ENCODE peak calls at places on chromosomes 11 and 22, in six cellular contexts. One of them, this sample, is unnamed.

GRCh38 chr11:117146521-117146920 is 2.4 kb downstream of the PAFAH1B2 start:
- DNase-seq in gastrocnemius medialis: no peak
- DNase-seq in IMR-90: peak; percentile 53
- DNase-seq in HCT116: no peak
- DNase-seq in naive thymus-derived CD4-positive, alpha-beta T cell: no peak
- DNase-seq in effector memory CD4-positive, alpha-beta T cell: no peak
- DNase-seq in this sample: no peak

GRCh38 chr11:115430345-115430744 is 73.9 kb downstream of the CADM1 start:
- DNase-seq in gastrocnemius medialis: no peak
- DNase-seq in IMR-90: no peak
- DNase-seq in HCT116: no peak
- DNase-seq in naive thymus-derived CD4-positive, alpha-beta T cell: no peak
- DNase-seq in effector memory CD4-positive, alpha-beta T cell: no peak
- DNase-seq in this sample: no peak

GRCh38 chr11:749731-750130 is 2.5 kb downstream of the TALDO1 start:
- DNase-seq in gastrocnemius medialis: no peak
- DNase-seq in IMR-90: no peak
- DNase-seq in HCT116: no peak
- DNase-seq in naive thymus-derived CD4-positive, alpha-beta T cell: no peak
- DNase-seq in effector memory CD4-positive, alpha-beta T cell: no peak
- DNase-seq in this sample: peak; percentile 69

GRCh38 chr11:1017269-1018005 is 19.1 kb downstream of the MUC6 start:
- DNase-seq in gastrocnemius medialis: no peak
- DNase-seq in IMR-90: no peak
- DNase-seq in HCT116: no peak
- DNase-seq in naive thymus-derived CD4-positive, alpha-beta T cell: no peak
- DNase-seq in effector memory CD4-positive, alpha-beta T cell: no peak
- DNase-seq in this sample: no peak

GRCh38 chr11:103610435-103610834 is 426.0 kb upstream of the DDI1 start:
- DNase-seq in gastrocnemius medialis: no peak
- DNase-seq in IMR-90: no peak
- DNase-seq in HCT116: no peak
- DNase-seq in naive thymus-derived CD4-positive, alpha-beta T cell: no peak
- DNase-seq in effector memory CD4-positive, alpha-beta T cell: no peak
- DNase-seq in this sample: no peak

GRCh38 chr11:134949716-134950115 is 537.7 kb upstream of the B3GAT1 start:
- DNase-seq in gastrocnemius medialis: no peak
- DNase-seq in IMR-90: peak; percentile 26
- DNase-seq in HCT116: no peak
- DNase-seq in naive thymus-derived CD4-positive, alpha-beta T cell: no peak
- DNase-seq in effector memory CD4-positive, alpha-beta T cell: no peak
- DNase-seq in this sample: no peak

GRCh38 chr11:132424433-132424832 is 1054.0 kb downstream of the NTM start:
- DNase-seq in gastrocnemius medialis: no peak
- DNase-seq in IMR-90: no peak
- DNase-seq in HCT116: no peak
- DNase-seq in naive thymus-derived CD4-positive, alpha-beta T cell: no peak
- DNase-seq in effector memory CD4-positive, alpha-beta T cell: no peak
- DNase-seq in this sample: no peak

GRCh38 chr22:25903294-25903693 is 161.3 kb downstream of the MYO18B start:
- DNase-seq in gastrocnemius medialis: no peak
- DNase-seq in IMR-90: no peak
- DNase-seq in HCT116: peak; percentile 7
- DNase-seq in naive thymus-derived CD4-positive, alpha-beta T cell: no peak
- DNase-seq in effector memory CD4-positive, alpha-beta T cell: no peak
- DNase-seq in this sample: no peak

GRCh38 chr11:72773291-72773690 is 20.6 kb downstream of the STARD10 start:
- DNase-seq in gastrocnemius medialis: peak; percentile 78
- DNase-seq in IMR-90: peak; percentile 93
- DNase-seq in HCT116: no peak
- DNase-seq in naive thymus-derived CD4-positive, alpha-beta T cell: no peak
- DNase-seq in effector memory CD4-positive, alpha-beta T cell: no peak
- DNase-seq in this sample: no peak

GRCh38 chr11:108958446-108959123 is 293.7 kb downstream of the DDX10 start:
- DNase-seq in gastrocnemius medialis: no peak
- DNase-seq in IMR-90: peak; percentile 82
- DNase-seq in HCT116: no peak
- DNase-seq in naive thymus-derived CD4-positive, alpha-beta T cell: no peak
- DNase-seq in effector memory CD4-positive, alpha-beta T cell: no peak
- DNase-seq in this sample: no peak

GRCh38 chr11:64620286-64620962 is 29.4 kb downstream of the SLC22A12 start:
- DNase-seq in gastrocnemius medialis: no peak
- DNase-seq in IMR-90: no peak
- DNase-seq in HCT116: no peak
- DNase-seq in naive thymus-derived CD4-positive, alpha-beta T cell: no peak
- DNase-seq in effector memory CD4-positive, alpha-beta T cell: no peak
- DNase-seq in this sample: no peak

GRCh38 chr11:70577948-70578347 is 179.6 kb downstream of the CTTN start:
- DNase-seq in gastrocnemius medialis: no peak
- DNase-seq in IMR-90: no peak
- DNase-seq in HCT116: no peak
- DNase-seq in naive thymus-derived CD4-positive, alpha-beta T cell: no peak
- DNase-seq in effector memory CD4-positive, alpha-beta T cell: no peak
- DNase-seq in this sample: peak; percentile 48

GRCh38 chr11:133291672-133292265 is 240.5 kb downstream of the OPCML start:
- DNase-seq in gastrocnemius medialis: no peak
- DNase-seq in IMR-90: no peak
- DNase-seq in HCT116: no peak
- DNase-seq in naive thymus-derived CD4-positive, alpha-beta T cell: no peak
- DNase-seq in effector memory CD4-positive, alpha-beta T cell: no peak
- DNase-seq in this sample: no peak

GRCh38 chr11:67409261-67409666 is 5.4 kb downstream of the TBC1D10C start:
- DNase-seq in gastrocnemius medialis: no peak
- DNase-seq in IMR-90: no peak
- DNase-seq in HCT116: no peak
- DNase-seq in naive thymus-derived CD4-positive, alpha-beta T cell: peak; percentile 80
- DNase-seq in effector memory CD4-positive, alpha-beta T cell: peak; percentile 64
- DNase-seq in this sample: no peak

GRCh38 chr22:37967637-37968451 is 14.3 kb downstream of the POLR2F start:
- DNase-seq in gastrocnemius medialis: no peak
- DNase-seq in IMR-90: no peak
- DNase-seq in HCT116: no peak
- DNase-seq in naive thymus-derived CD4-positive, alpha-beta T cell: no peak
- DNase-seq in effector memory CD4-positive, alpha-beta T cell: no peak
- DNase-seq in this sample: no peak

GRCh38 chr11:18865951-18866350 is 73.3 kb downstream of the MRGPRX1 start:
- DNase-seq in gastrocnemius medialis: no peak
- DNase-seq in IMR-90: no peak
- DNase-seq in HCT116: no peak
- DNase-seq in naive thymus-derived CD4-positive, alpha-beta T cell: no peak
- DNase-seq in effector memory CD4-positive, alpha-beta T cell: no peak
- DNase-seq in this sample: no peak

GRCh38 chr11:59708537-59708936 is 5.1 kb downstream of the OR10V1 start:
- DNase-seq in gastrocnemius medialis: no peak
- DNase-seq in IMR-90: peak; percentile 24
- DNase-seq in HCT116: no peak
- DNase-seq in naive thymus-derived CD4-positive, alpha-beta T cell: no peak
- DNase-seq in effector memory CD4-positive, alpha-beta T cell: no peak
- DNase-seq in this sample: no peak

GRCh38 chr11:111448420-111448819 is 63.8 kb downstream of the BTG4 start:
- DNase-seq in gastrocnemius medialis: no peak
- DNase-seq in IMR-90: no peak
- DNase-seq in HCT116: no peak
- DNase-seq in naive thymus-derived CD4-positive, alpha-beta T cell: no peak
- DNase-seq in effector memory CD4-positive, alpha-beta T cell: no peak
- DNase-seq in this sample: no peak

GRCh38 chr11:1218788-1219445 is 3.9 kb upstream of the MUC5B start:
- DNase-seq in gastrocnemius medialis: no peak
- DNase-seq in IMR-90: no peak
- DNase-seq in HCT116: no peak
- DNase-seq in naive thymus-derived CD4-positive, alpha-beta T cell: no peak
- DNase-seq in effector memory CD4-positive, alpha-beta T cell: no peak
- DNase-seq in this sample: peak; percentile 60

GRCh38 chr11:127106142-127106541 is 105.6 kb upstream of the KIRREL3 start:
- DNase-seq in gastrocnemius medialis: no peak
- DNase-seq in IMR-90: peak; percentile 12
- DNase-seq in HCT116: no peak
- DNase-seq in naive thymus-derived CD4-positive, alpha-beta T cell: no peak
- DNase-seq in effector memory CD4-positive, alpha-beta T cell: no peak
- DNase-seq in this sample: no peak

GRCh38 chr11:11605181-11605580 is 16.6 kb downstream of the GALNT18 start:
- DNase-seq in gastrocnemius medialis: no peak
- DNase-seq in IMR-90: no peak
- DNase-seq in HCT116: no peak
- DNase-seq in naive thymus-derived CD4-positive, alpha-beta T cell: no peak
- DNase-seq in effector memory CD4-positive, alpha-beta T cell: no peak
- DNase-seq in this sample: no peak

GRCh38 chr22:26563022-26563421 is 26.9 kb downstream of the TPST2 start:
- DNase-seq in gastrocnemius medialis: no peak
- DNase-seq in IMR-90: no peak
- DNase-seq in HCT116: no peak
- DNase-seq in naive thymus-derived CD4-positive, alpha-beta T cell: no peak
- DNase-seq in effector memory CD4-positive, alpha-beta T cell: no peak
- DNase-seq in this sample: no peak

GRCh38 chr11:69870772-69871171 is 51.6 kb upstream of the FGF3 start:
- DNase-seq in gastrocnemius medialis: no peak
- DNase-seq in IMR-90: no peak
- DNase-seq in HCT116: no peak
- DNase-seq in naive thymus-derived CD4-positive, alpha-beta T cell: no peak
- DNase-seq in effector memory CD4-positive, alpha-beta T cell: no peak
- DNase-seq in this sample: no peak

DNA sequence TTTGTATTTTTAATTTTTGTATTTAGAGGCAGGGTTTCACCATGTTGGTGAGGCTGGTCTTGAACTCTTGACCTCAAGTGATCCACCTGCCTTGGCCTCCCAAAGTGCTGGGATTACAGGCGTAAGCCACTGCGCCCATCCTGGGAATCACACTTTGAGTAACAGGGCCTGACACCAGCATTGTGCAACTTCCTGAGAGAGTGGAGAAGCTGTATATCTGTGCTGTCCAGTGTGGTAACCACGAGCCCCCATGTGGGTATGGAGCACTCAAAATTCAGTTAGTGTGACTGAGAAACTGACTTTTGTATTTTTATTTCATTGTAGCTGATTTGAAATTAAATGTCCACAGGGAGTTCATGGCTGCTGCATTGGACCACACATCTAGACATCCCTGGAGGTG is 36.2 kb downstream of the MPPED1 start:
- DNase-seq in gastrocnemius medialis: no peak
- DNase-seq in IMR-90: no peak
- DNase-seq in HCT116: no peak
- DNase-seq in naive thymus-derived CD4-positive, alpha-beta T cell: no peak
- DNase-seq in effector memory CD4-positive, alpha-beta T cell: no peak
- DNase-seq in this sample: peak; percentile 15
- H3K4me1 ChIP-seq in gastrocnemius medialis: no peaks in the 10 kb centered on the region
- H3K4me1 ChIP-seq in IMR-90: no peaks in the 10 kb centered on the region
- H3K4me1 ChIP-seq in HCT116: no peaks in the 10 kb centered on the region
- H3K4me1 ChIP-seq in naive thymus-derived CD4-positive, alpha-beta T cell: no peaks in the 10 kb centered on the region
- H3K4me1 ChIP-seq in effector memory CD4-positive, alpha-beta T cell: no peaks in the 10 kb centered on the region
- H3K4me1 ChIP-seq in this sample: no peaks in the 10 kb centered on the region

GRCh38 chr11:83195649-83196048 is 2.1 kb downstream of the ANKRD42 start:
- DNase-seq in gastrocnemius medialis: no peak
- DNase-seq in IMR-90: no peak
- DNase-seq in HCT116: no peak
- DNase-seq in naive thymus-derived CD4-positive, alpha-beta T cell: no peak
- DNase-seq in effector memory CD4-positive, alpha-beta T cell: no peak
- DNase-seq in this sample: no peak
- H3K27ac ChIP-seq in gastrocnemius medialis: no peak overlapping the region
- H3K27ac ChIP-seq in IMR-90: no peak overlapping the region
- H3K27ac ChIP-seq in HCT116: no peak overlapping the region
- H3K27ac ChIP-seq in naive thymus-derived CD4-positive, alpha-beta T cell: no peak overlapping the region
- H3K27ac ChIP-seq in effector memory CD4-positive, alpha-beta T cell: no peak overlapping the region
- H3K27ac ChIP-seq in this sample: no peak overlapping the region

GRCh38 chr11:13010737-13011342 is 1.7 kb downstream of the RASSF10 start:
- DNase-seq in gastrocnemius medialis: no peak
- DNase-seq in IMR-90: no peak
- DNase-seq in HCT116: no peak
- DNase-seq in naive thymus-derived CD4-positive, alpha-beta T cell: no peak
- DNase-seq in effector memory CD4-positive, alpha-beta T cell: no peak
- DNase-seq in this sample: peak; percentile 69

GRCh38 chr11:13011366-13012036 is 2.4 kb downstream of the RASSF10 start:
- DNase-seq in gastrocnemius medialis: no peak
- DNase-seq in IMR-90: no peak
- DNase-seq in HCT116: no peak
- DNase-seq in naive thymus-derived CD4-positive, alpha-beta T cell: no peak
- DNase-seq in effector memory CD4-positive, alpha-beta T cell: no peak
- DNase-seq in this sample: no peak

GRCh38 chr11:13015753-13016152 is 6.6 kb downstream of the RASSF10 start:
- DNase-seq in gastrocnemius medialis: no peak
- DNase-seq in IMR-90: no peak
- DNase-seq in HCT116: no peak
- DNase-seq in naive thymus-derived CD4-positive, alpha-beta T cell: no peak
- DNase-seq in effector memory CD4-positive, alpha-beta T cell: no peak
- DNase-seq in this sample: no peak

GRCh38 chr11:13012037-13012693 is 3.0 kb downstream of the RASSF10 start:
- DNase-seq in gastrocnemius medialis: no peak
- DNase-seq in IMR-90: no peak
- DNase-seq in HCT116: no peak
- DNase-seq in naive thymus-derived CD4-positive, alpha-beta T cell: no peak
- DNase-seq in effector memory CD4-positive, alpha-beta T cell: no peak
- DNase-seq in this sample: no peak

DNA sequence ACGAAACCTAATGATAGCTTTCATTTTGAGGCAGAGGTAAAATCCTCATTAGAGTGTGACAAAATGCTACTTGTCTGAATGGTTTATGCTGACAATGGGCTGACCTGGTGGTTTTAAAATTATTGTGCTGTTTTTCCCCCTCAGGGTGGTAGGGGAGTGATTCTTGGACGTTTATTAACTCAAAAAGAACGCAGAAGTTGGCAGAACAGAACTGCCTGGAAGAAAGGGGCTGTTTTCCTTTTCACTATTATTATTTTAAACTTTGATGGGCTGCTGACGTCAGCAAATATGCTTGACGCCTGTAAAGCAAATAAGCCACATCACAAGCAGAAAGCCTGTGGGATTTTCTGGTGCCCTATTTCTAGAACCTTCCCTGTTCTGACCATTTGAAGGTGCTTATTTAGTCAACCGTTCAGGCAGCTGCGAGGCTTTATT is 4.0 kb downstream of the RASSF10 start:
- DNase-seq in gastrocnemius medialis: no peak
- DNase-seq in IMR-90: no peak
- DNase-seq in HCT116: no peak
- DNase-seq in naive thymus-derived CD4-positive, alpha-beta T cell: no peak
- DNase-seq in effector memory CD4-positive, alpha-beta T cell: no peak
- DNase-seq in this sample: no peak
- H3K27me3 ChIP-seq in gastrocnemius medialis: peaks cover 47% of the 10 kb centered on the region
- H3K27me3 ChIP-seq in IMR-90: peaks cover 70% of the 10 kb centered on the region
- H3K27me3 ChIP-seq in HCT116: no peaks in the 10 kb centered on the region
- H3K27me3 ChIP-seq in naive thymus-derived CD4-positive, alpha-beta T cell: peaks cover 10% of the 10 kb centered on the region
- H3K27me3 ChIP-seq in effector memory CD4-positive, alpha-beta T cell: peaks cover 17% of the 10 kb centered on the region
- H3K27me3 ChIP-seq in this sample: peaks cover 71% of the 10 kb centered on the region

GRCh38 chr11:95257596-95257995 is 26.6 kb upstream of the SESN3 start:
- DNase-seq in gastrocnemius medialis: no peak
- DNase-seq in IMR-90: no peak
- DNase-seq in HCT116: no peak
- DNase-seq in naive thymus-derived CD4-positive, alpha-beta T cell: no peak
- DNase-seq in effector memory CD4-positive, alpha-beta T cell: no peak
- DNase-seq in this sample: no peak

GRCh38 chr11:95256204-95256819 is 25.3 kb upstream of the SESN3 start:
- DNase-seq in gastrocnemius medialis: no peak
- DNase-seq in IMR-90: peak; percentile 3
- DNase-seq in HCT116: no peak
- DNase-seq in naive thymus-derived CD4-positive, alpha-beta T cell: peak; percentile 8
- DNase-seq in effector memory CD4-positive, alpha-beta T cell: no peak
- DNase-seq in this sample: no peak

GRCh38 chr11:95255523-95256165 is 24.6 kb upstream of the SESN3 start:
- DNase-seq in gastrocnemius medialis: no peak
- DNase-seq in IMR-90: no peak
- DNase-seq in HCT116: no peak
- DNase-seq in naive thymus-derived CD4-positive, alpha-beta T cell: no peak
- DNase-seq in effector memory CD4-positive, alpha-beta T cell: no peak
- DNase-seq in this sample: no peak

GRCh38 chr11:95248666-95249467 is 17.9 kb upstream of the SESN3 start:
- DNase-seq in gastrocnemius medialis: no peak
- DNase-seq in IMR-90: no peak
- DNase-seq in HCT116: no peak
- DNase-seq in naive thymus-derived CD4-positive, alpha-beta T cell: no peak
- DNase-seq in effector memory CD4-positive, alpha-beta T cell: no peak
- DNase-seq in this sample: no peak

GRCh38 chr11:95254139-95254704 is 23.2 kb upstream of the SESN3 start:
- DNase-seq in gastrocnemius medialis: peak; percentile 71
- DNase-seq in IMR-90: peak; percentile 87
- DNase-seq in HCT116: peak; percentile 64
- DNase-seq in naive thymus-derived CD4-positive, alpha-beta T cell: peak; percentile 84
- DNase-seq in effector memory CD4-positive, alpha-beta T cell: peak; percentile 66
- DNase-seq in this sample: peak; percentile 78
- H3K4me1 ChIP-seq in gastrocnemius medialis: no peaks in the 10 kb centered on the region
- H3K4me1 ChIP-seq in IMR-90: no peaks in the 10 kb centered on the region
- H3K4me1 ChIP-seq in HCT116: peaks cover 13% of the 10 kb centered on the region
- H3K4me1 ChIP-seq in naive thymus-derived CD4-positive, alpha-beta T cell: peaks cover 31% of the 10 kb centered on the region
- H3K4me1 ChIP-seq in effector memory CD4-positive, alpha-beta T cell: peaks cover 31% of the 10 kb centered on the region
- H3K4me1 ChIP-seq in this sample: peaks cover 29% of the 10 kb centered on the region